ENCODE peak calls at places on chromosome 12, in four cellular contexts. M is suprapubic skin, V is AG04450, I is stomach. A is an unnamed sample.

GRCh38 chr12:92080390-92081285 is 65.0 kb downstream of the BTG1 start:
- DNase-seq in V (no peak), I (no peak), M (no peak), A (no peak)

GRCh38 chr12:89542912-89543592 is 17.2 kb upstream of the POC1B start:
- DNase-seq in V (peak; percentile 52), M (no peak), I (peak; percentile 76), A (peak; percentile 32)

GRCh38 chr12:14554281-14555008 is 13.2 kb downstream of the PLBD1 start:
- DNase-seq in M (peak; percentile 88), I (peak; percentile 92), V (no peak), A (no peak)

GRCh38 chr12:57370084-57370483 is 60.8 kb downstream of the R3HDM2 start:
- DNase-seq in I (no peak), V (no peak), M (no peak), A (no peak)

GRCh38 chr12:110649341-110649847 is 35.5 kb downstream of the TCTN1 start:
- DNase-seq in M (no peak), V (no peak), I (no peak), A (no peak)

GRCh38 chr12:120181991-120182631 is 12.4 kb downstream of the GCN1 start:
- DNase-seq in M (no peak), I (no peak), V (no peak), A (no peak)

GRCh38 chr12:57135939-57136338 is 7.7 kb downstream of the LRP1 start:
- DNase-seq in I (no peak), V (no peak), M (no peak), A (peak; percentile 80)

GRCh38 chr12:91883811-91884210 is 261.8 kb downstream of the BTG1 start:
- DNase-seq in V (no peak), I (no peak), M (no peak), A (no peak)

GRCh38 chr12:108857158-108857407 is 300 bp downstream of the SSH1 start:
- DNase-seq in V (no peak), I (no peak), M (no peak), A (no peak)

GRCh38 chr12:16385779-16386646 is 38.6 kb downstream of the MGST1 start:
- DNase-seq in I (peak; percentile 28), M (no peak), V (peak; percentile 41), A (no peak)

DNA sequence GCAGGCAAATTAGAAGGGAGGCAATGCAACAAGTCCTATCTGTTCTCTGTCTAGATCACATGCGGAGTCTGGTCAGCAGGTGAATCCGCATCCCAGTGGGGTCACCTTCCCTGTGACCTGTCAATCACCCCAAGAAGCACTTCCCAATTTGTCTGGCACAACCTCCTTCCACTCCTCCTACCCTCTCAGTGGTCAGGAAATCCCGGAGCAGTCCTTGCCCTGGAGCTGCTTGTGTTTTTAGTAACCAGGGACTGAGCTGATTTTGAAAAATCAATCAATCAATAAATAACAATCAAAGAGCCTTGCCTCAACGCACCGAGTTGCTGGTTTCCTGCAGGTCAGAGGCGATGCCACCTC is 572 bp upstream of the ACSS3 start:
- DNase-seq in I (no peak), M (no peak), V (no peak), A (peak; percentile 5)
- H3K27ac ChIP-seq in I (peak overlapping the region; percentile 16), M (peak overlapping the region; percentile 78), V (no peak overlapping the region), A (no peak overlapping the region)

GRCh38 chr12:96366255-96366654 is 34.0 kb downstream of the CDK17 start:
- DNase-seq in M (no peak), I (no peak), V (no peak), A (no peak)
- H3K27ac ChIP-seq in M (no peak overlapping the region), I (no peak overlapping the region), V (no peak overlapping the region), A (no peak overlapping the region)

GRCh38 chr12:12900786-12901157 is 9.4 kb downstream of the GPRC5A start:
- DNase-seq in V (no peak), I (no peak), M (no peak), A (no peak)
- H3K27ac ChIP-seq in V (peak overlapping the region; percentile 92), I (no peak overlapping the region), M (peak overlapping the region; percentile 86), A (no peak overlapping the region)

GRCh38 chr12:76290963-76291859 is 57.0 kb downstream of the BBS10 start:
- DNase-seq in V (no peak), M (no peak), I (no peak), A (no peak)
- H3K27ac ChIP-seq in V (no peak overlapping the region), M (no peak overlapping the region), I (no peak overlapping the region), A (no peak overlapping the region)

GRCh38 chr12:44672042-44672441 is 204.1 kb downstream of the NELL2 start:
- DNase-seq in I (no peak), M (no peak), V (no peak), A (no peak)

GRCh38 chr12:44674866-44675265 is 201.2 kb downstream of the NELL2 start:
- DNase-seq in V (no peak), M (no peak), I (no peak), A (no peak)

GRCh38 chr12:44677724-44678123 is 198.4 kb downstream of the NELL2 start:
- DNase-seq in I (no peak), M (no peak), V (no peak), A (no peak)
- H3K27ac ChIP-seq in I (no peak overlapping the region), M (no peak overlapping the region), V (no peak overlapping the region), A (no peak overlapping the region)

DNA sequence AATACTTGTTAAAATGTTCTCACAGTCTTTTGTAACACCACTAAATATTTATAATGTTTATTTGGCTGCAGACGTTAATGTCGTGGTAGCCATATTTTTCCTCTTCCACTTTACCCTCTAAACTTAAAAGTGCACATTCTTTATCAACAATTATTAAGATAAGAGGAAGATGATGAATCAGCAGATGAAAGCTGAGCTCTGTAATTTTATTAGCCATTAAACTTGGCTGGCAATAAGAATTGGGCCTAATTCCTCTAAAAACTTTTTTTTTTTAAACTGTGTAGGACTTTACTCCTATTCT is 447.5 kb downstream of the AEBP2 start:
- DNase-seq in M (no peak), I (no peak), V (no peak), A (no peak)
- H3K27ac ChIP-seq in M (no peak overlapping the region), I (no peak overlapping the region), V (no peak overlapping the region), A (no peak overlapping the region)

A was measured in caudate nucleus.